ENCODE peak calls at places on chromosomes 12 and 14, in five cellular contexts. J is thyroid gland, N is astrocyte of the cerebellum, V is GM12865, I is endothelial cell. A is an unnamed sample.

GRCh38 chr14:56608682-56609081 is 29.1 kb downstream of the TMEM260 start:
- DNase-seq in J (no peak), N (no peak), V (no peak), I (no peak), A (no peak)

GRCh38 chr12:50073206-50073605 is 11.9 kb upstream of the SMARCD1 start:
- DNase-seq in J (no peak), N (no peak), V (no peak), I (no peak), A (no peak)

GRCh38 chr14:32379447-32379846 is 50.3 kb downstream of the AKAP6 start:
- DNase-seq in J (no peak), N (no peak), V (no peak), I (no peak), A (no peak)

GRCh38 chr12:127079636-127080035 is 1187.3 kb upstream of the TMEM132C start:
- DNase-seq in J (no peak), N (no peak), V (no peak), I (no peak), A (no peak)

GRCh38 chr14:90483551-90483950 is 86.7 kb downstream of the CALM1 start:
- DNase-seq in J (peak), N (no peak), V (no peak), I (no peak), A (no peak)

GRCh38 chr14:89296281-89296745 is 120.7 kb downstream of the FOXN3 start:
- DNase-seq in J (no peak), N (no peak), V (peak), I (no peak), A (no peak)

GRCh38 chr14:100271247-100271939 is 32.4 kb downstream of the YY1 start:
- DNase-seq in J (peak), N (peak), V (no peak), I (no peak), A (no peak)

GRCh38 chr12:117836999-117837736 is 131.6 kb downstream of the KSR2 start:
- DNase-seq in J (peak), N (peak), V (peak), I (peak), A (peak)

GRCh38 chr12:111437816-111438454 is 32.2 kb downstream of the SH2B3 start:
- DNase-seq in J (no peak), N (no peak), V (no peak), I (peak), A (no peak)

GRCh38 chr12:6605425-6606330 is 1.5 kb downstream of the CHD4 start:
- DNase-seq in J (peak), N (no peak), V (peak), I (peak), A (no peak)
- TF ChIP-seq CTCF in J (no peak), N (no peak), V (no peak), I (no peak), A (no peak)

GRCh38 chr14:75306917-75307699 is 28.5 kb downstream of the FOS start:
- DNase-seq in J (no peak), N (no peak), V (peak), I (no peak), A (no peak)
- TF ChIP-seq CTCF in J (peak), N (peak), V (peak), I (no peak), A (peak)

DNA sequence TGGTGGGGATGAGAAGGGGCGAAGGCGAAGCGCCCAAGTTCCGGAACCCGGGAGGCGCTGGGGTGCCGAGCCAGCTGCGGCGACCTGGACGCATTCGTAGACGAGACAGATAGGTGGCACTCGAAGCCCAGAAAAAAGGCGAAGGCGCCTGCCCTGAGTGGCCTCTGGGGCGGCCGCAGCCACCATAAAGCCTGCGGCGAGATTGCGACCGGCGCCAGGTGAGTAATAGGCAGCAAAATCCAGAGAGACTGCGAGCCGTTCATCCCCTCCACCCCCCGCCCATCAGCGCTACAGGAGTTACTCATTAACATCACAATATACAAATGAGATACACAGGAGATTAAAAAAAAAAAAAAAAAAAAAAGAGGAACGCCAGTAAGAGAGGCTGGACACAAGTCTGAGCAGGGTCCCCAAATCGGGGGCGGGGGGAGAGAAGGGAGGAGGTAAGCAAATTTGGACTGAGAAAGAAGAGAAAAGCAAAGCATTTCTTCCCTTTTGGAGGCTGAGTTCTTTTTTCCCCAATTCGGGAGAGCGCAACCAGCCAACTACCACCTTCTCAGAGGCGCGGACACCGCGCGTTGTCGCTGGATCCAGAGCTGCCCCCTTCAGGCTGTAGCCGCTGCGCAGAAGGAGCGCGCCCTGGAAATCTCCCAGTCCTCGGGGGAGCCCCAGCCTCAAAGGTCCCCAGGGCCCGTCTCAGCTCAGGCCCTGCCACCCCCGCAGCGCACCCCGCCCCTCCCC is 15.7 kb downstream of the TBX3 start:
- DNase-seq in J (peak), N (no peak), V (peak), I (peak), A (peak)
- TF ChIP-seq CTCF in J (peak), N (peak), V (peak), I (peak), A (peak)

GRCh38 chr12:17296882-17297281 is 690.9 kb upstream of the LMO3 start:
- DNase-seq in J (no peak), N (no peak), V (no peak), I (no peak), A (no peak)

GRCh38 chr12:17304503-17305347 is 698.8 kb upstream of the LMO3 start:
- DNase-seq in J (no peak), N (peak), V (no peak), I (no peak), A (no peak)

GRCh38 chr12:17302001-17302400 is 696.0 kb upstream of the LMO3 start:
- DNase-seq in J (no peak), N (no peak), V (no peak), I (no peak), A (no peak)

GRCh38 chr12:17301544-17301943 is 695.6 kb upstream of the LMO3 start:
- DNase-seq in J (no peak), N (no peak), V (no peak), I (no peak), A (no peak)
- TF ChIP-seq CTCF in J (no peak), N (no peak), V (no peak), I (no peak), A (no peak)

GRCh38 chr14:51652168-51653095 is 722 bp downstream of the FRMD6 start:
- DNase-seq in J (peak), N (no peak), V (no peak), I (peak), A (no peak)

GRCh38 chr14:51654549-51654879 is 2.8 kb downstream of the FRMD6 start:
- DNase-seq in J (no peak), N (no peak), V (no peak), I (no peak), A (no peak)

GRCh38 chr14:51651388-51652167 is at the start of gene FRMD6:
- DNase-seq in J (peak), N (peak), V (peak), I (peak), A (peak)

GRCh38 chr14:51653855-51654548 is 2.3 kb downstream of the FRMD6 start:
- DNase-seq in J (no peak), N (no peak), V (no peak), I (no peak), A (no peak)

DNA sequence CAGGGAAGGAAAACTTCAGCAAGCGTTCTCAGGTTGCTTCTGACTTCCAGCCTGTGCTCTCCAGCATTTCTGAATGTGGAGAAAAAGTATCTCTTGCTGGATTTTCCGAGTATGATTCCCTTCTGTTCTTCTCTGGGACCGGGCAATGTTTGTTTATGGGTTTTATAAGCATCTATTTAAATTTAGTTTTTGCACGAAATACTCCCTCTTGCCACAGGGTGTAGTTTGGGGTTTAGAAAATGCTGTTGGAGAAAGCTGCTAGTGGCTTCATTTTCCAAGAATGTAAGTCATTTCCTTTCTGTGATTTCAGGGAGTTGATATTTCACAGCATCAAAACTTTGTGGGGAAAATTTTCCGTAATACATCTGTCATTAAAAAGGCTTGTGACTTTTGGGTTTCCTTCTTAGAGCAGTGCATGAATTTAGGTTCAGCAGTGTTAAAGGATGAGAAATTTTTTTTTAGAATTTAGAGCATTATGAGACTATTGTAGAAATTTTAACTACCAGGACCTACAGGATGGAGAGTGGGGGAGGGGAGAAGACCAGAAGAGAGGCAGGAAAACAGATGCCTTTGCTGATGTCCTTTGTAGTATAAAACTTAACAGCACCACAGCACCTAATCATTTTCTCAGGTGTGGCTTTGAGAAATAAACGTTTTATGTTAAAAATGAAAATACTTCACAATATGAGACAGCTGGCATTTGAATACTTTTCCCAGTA is 1.5 kb downstream of the FRMD6 start:
- DNase-seq in J (no peak), N (peak), V (peak), I (peak), A (no peak)
- TF ChIP-seq CTCF in J (peak), N (peak), V (peak), I (peak), A (no peak)